ENCODE peak calls at places on chromosomes 16 and 17, in five cellular contexts. M is adrenal gland, C is brain microvascular endothelial cell, T is PC-9, U is heart left ventricle. O is an unnamed sample.

GRCh38 chr17:54900457-54901229 is at the start of gene TOM1L1:
- DNase-seq in M (peak; percentile 78), C (peak; percentile 47), T (peak; percentile 85), U (peak; percentile 72), O (peak; percentile 66)

GRCh38 chr16:8621572-8622314 is at the start of gene METTL22:
- DNase-seq in M (peak; percentile 90), C (peak; percentile 71), T (peak; percentile 60), U (peak; percentile 94), O (peak; percentile 88)

GRCh38 chr16:50050802-50051201 is 15.0 kb upstream of the HEATR3 start:
- DNase-seq in M (no peak), C (no peak), T (no peak), U (no peak), O (no peak)

GRCh38 chr16:46884513-46885293 is 541 bp downstream of the GPT2 start:
- DNase-seq in M (no peak), C (no peak), T (no peak), U (no peak), O (no peak)

GRCh38 chr17:17348872-17349723 is 45.9 kb downstream of the NT5M start:
- DNase-seq in M (no peak), C (no peak), T (no peak), U (no peak), O (no peak)

GRCh38 chr16:89288577-89288844 is 71.0 kb downstream of the ZNF778 start:
- DNase-seq in M (no peak), C (no peak), T (no peak), U (no peak), O (no peak)

GRCh38 chr17:65364408-65364807 is 197.0 kb downstream of the AXIN2 start:
- DNase-seq in M (no peak), C (no peak), T (no peak), U (no peak), O (no peak)

GRCh38 chr17:16439303-16439791 is 24.0 kb downstream of the TRPV2 start:
- DNase-seq in M (no peak), C (no peak), T (no peak), U (no peak), O (no peak)

GRCh38 chr17:33335491-33336173 is 42.5 kb upstream of the ASIC2 start:
- DNase-seq in M (no peak), C (no peak), T (no peak), U (no peak), O (no peak)

GRCh38 chr17:66455022-66455547 is 152.7 kb downstream of the PRKCA start:
- DNase-seq in M (no peak), C (no peak), T (no peak), U (no peak), O (no peak)

GRCh38 chr17:69802045-69802740 is 272.8 kb upstream of the KCNJ16 start:
- DNase-seq in M (no peak), C (no peak), T (no peak), U (peak; percentile 43), O (no peak)

GRCh38 chr17:41042953-41043352 is 1.7 kb upstream of the KRTAP1-1 start:
- DNase-seq in M (no peak), C (no peak), T (no peak), U (no peak), O (no peak)

GRCh38 chr17:79104898-79105600 is 30.4 kb downstream of the ENGASE start:
- DNase-seq in M (no peak), C (no peak), T (no peak), U (no peak), O (no peak)

GRCh38 chr17:9890124-9890523 is 14.9 kb downstream of the RCVRN start:
- DNase-seq in M (no peak), C (no peak), T (no peak), U (no peak), O (no peak)

GRCh38 chr16:85173981-85174751 is 61.9 kb upstream of the CIBAR2 start:
- DNase-seq in M (peak; percentile 73), C (peak; percentile 68), T (peak; percentile 74), U (peak; percentile 69), O (no peak)

GRCh38 chr16:85104821-85105391 is 7.4 kb downstream of the CIBAR2 start:
- DNase-seq in M (no peak), C (no peak), T (no peak), U (no peak), O (no peak)

GRCh38 chr17:81867952-81868673 is 3.0 kb downstream of the ARHGDIA start:
- DNase-seq in M (peak; percentile 57), C (peak; percentile 2), T (no peak), U (no peak), O (no peak)

DNA sequence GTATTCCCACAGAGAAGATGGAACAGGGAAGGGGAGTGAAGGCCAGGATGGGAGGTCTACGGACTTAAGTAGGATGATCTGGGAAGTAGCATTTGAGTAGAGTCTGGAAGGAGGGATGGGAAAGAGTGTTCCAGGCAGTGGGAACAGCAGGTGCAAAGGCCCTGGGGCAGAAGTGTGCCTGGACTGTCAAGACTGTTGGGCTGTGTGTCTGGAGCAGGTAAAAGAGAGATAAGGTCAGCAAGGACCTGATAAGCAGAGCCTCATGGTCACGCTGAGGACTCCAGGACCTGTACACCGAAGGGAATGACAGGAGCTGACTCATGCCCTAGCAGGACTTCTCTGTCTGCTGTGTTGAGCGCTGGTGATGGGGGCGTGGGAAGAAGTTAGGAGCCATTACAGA is 723 bp upstream of the CARD14 start:
- DNase-seq in M (no peak), C (no peak), T (no peak), U (no peak), O (no peak)
- H3K27ac ChIP-seq in M (no peak overlapping the region), C (no peak overlapping the region), T (no peak overlapping the region), U (no peak overlapping the region), O (no peak overlapping the region)

GRCh38 chr17:43456661-43457361 is 27.0 kb upstream of the DHX8 start:
- DNase-seq in M (peak; percentile 36), C (no peak), T (no peak), U (peak; percentile 56), O (no peak)
- H3K27ac ChIP-seq in M (no peak overlapping the region), C (no peak overlapping the region), T (no peak overlapping the region), U (no peak overlapping the region), O (no peak overlapping the region)

DNA sequence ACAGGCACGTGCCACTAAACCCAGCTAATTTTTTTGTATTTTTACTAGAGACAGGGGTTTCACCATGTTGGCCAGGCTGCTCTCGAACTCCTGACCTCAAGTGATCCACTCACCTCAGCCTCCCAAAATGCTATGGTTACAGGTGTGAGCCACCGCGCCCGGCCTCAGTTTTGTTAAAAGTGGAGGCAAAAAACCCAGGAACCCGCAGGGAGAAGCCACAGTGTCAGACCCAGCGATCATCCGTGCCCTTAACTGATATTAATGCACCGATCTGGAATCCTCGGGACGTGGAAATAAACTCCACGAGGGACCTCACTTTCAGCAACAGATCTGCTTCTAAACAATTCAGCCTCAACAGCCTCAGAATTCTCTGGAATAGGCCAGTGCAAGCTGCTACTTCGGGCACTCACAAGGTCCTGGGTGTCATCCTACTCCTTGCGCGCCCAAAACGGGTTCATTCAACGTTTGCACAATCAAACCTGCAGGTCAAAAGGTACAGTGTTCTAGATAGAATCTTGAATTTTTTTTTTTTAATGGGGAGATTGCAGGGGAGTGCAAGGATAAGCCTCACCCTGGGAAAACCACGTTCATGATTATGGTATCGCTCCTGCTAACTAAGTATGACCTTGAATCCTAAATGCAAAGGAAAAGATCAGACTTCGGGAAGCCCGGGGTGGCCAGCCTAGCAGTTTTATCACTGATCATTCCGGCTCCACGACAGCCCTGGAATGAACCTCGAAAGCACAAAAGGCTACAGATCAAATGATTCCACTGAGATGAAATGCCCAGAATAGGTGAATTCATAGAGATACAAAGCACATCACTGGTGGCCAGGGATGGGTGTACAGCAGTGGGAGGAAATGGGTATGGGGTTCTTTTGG is 22.4 kb downstream of the LITAF start:
- DNase-seq in M (no peak), C (no peak), T (no peak), U (no peak), O (no peak)
- H3K27ac ChIP-seq in M (no peak overlapping the region), C (no peak overlapping the region), T (no peak overlapping the region), U (peak overlapping the region; percentile 79), O (peak overlapping the region; percentile 44)

GRCh38 chr16:69563605-69564580 is 1.9 kb upstream of the NFAT5 start:
- DNase-seq in M (no peak), C (peak; percentile 10), T (peak; percentile 71), U (no peak), O (no peak)
- H3K27ac ChIP-seq in M (no peak overlapping the region), C (peak overlapping the region; percentile 19), T (peak overlapping the region; percentile 88), U (peak overlapping the region; percentile 98), O (no peak overlapping the region)

GRCh38 chr17:76614912-76615617 is 28.5 kb downstream of the ST6GALNAC1 start:
- DNase-seq in M (no peak), C (no peak), T (no peak), U (no peak), O (no peak)

GRCh38 chr17:76612465-76612864 is 26.8 kb upstream of the ST6GALNAC2 start:
- DNase-seq in M (no peak), C (no peak), T (no peak), U (no peak), O (no peak)

GRCh38 chr17:76612977-76613851 is 27.6 kb upstream of the ST6GALNAC2 start:
- DNase-seq in M (no peak), C (no peak), T (peak; percentile 95), U (no peak), O (no peak)

GRCh38 chr17:76611747-76612143 is 26.1 kb upstream of the ST6GALNAC2 start:
- DNase-seq in M (no peak), C (no peak), T (no peak), U (no peak), O (no peak)
- H3K27ac ChIP-seq in M (no peak overlapping the region), C (no peak overlapping the region), T (no peak overlapping the region), U (no peak overlapping the region), O (no peak overlapping the region)

GRCh38 chr16:23716484-23716883 is 3.5 kb upstream of the ERN2 start:
- DNase-seq in M (no peak), C (no peak), T (no peak), U (no peak), O (no peak)
- H3K27ac ChIP-seq in M (no peak overlapping the region), C (no peak overlapping the region), T (no peak overlapping the region), U (no peak overlapping the region), O (no peak overlapping the region)

GRCh38 chr17:45300060-45300751 is 16.6 kb downstream of the MAP3K14 start:
- DNase-seq in M (no peak), C (no peak), T (no peak), U (no peak), O (no peak)
- H3K27ac ChIP-seq in M (no peak overlapping the region), C (no peak overlapping the region), T (no peak overlapping the region), U (peak overlapping the region; percentile 88), O (no peak overlapping the region)

GRCh38 chr16:69888005-69888560 is 63.1 kb upstream of the CLEC18A start:
- DNase-seq in M (no peak), C (no peak), T (no peak), U (no peak), O (no peak)
- H3K27ac ChIP-seq in M (no peak overlapping the region), C (no peak overlapping the region), T (no peak overlapping the region), U (no peak overlapping the region), O (no peak overlapping the region)

O was measured in caudate nucleus.